ENCODE peak calls at places on chromosome 16, in four cellular contexts. F, K, B and D are unnamed samples.

GRCh38 chr16:53064179-53064578 is 9.4 kb downstream of the CHD9 start:
- DNase-seq in K (no peak), F (no peak), B (no peak), D (no peak)

GRCh38 chr16:79210629-79211028 is 389.9 kb downstream of the MAF start:
- DNase-seq in K (no peak), F (no peak), B (no peak), D (no peak)

GRCh38 chr16:6684076-6684673 is 648.5 kb upstream of the RBFOX1 start:
- DNase-seq in F (no peak), K (peak; percentile 3), B (no peak), D (no peak)

GRCh38 chr16:1493746-1494094 is 560 bp downstream of the TELO2 start:
- DNase-seq in F (no peak), K (peak; percentile 24), B (no peak), D (no peak)

GRCh38 chr16:28494141-28494851 is at the start of gene APOBR:
- DNase-seq in K (no peak), B (no peak), F (no peak), D (no peak)

GRCh38 chr16:24088011-24088410 is 168.1 kb upstream of the CACNG3 start:
- DNase-seq in F (no peak), B (no peak), K (no peak), D (no peak)

GRCh38 chr16:20768121-20768520 is 4.3 kb downstream of the ACSM3 start:
- DNase-seq in F (no peak), K (no peak), B (no peak), D (no peak)

GRCh38 chr16:29111421-29111820 is 126.6 kb downstream of the LAT start:
- DNase-seq in B (no peak), K (no peak), F (no peak), D (no peak)

GRCh38 chr16:82470506-82471196 is 156.1 kb upstream of the CDH13 start:
- DNase-seq in F (no peak), B (no peak), K (no peak), D (no peak)

GRCh38 chr16:29757950-29758466 is 12.2 kb upstream of the C16orf54 start:
- DNase-seq in B (no peak), K (no peak), F (no peak), D (peak; percentile 43)

GRCh38 chr16:26161461-26162180 is 469.9 kb downstream of the HS3ST4 start:
- DNase-seq in B (no peak), K (no peak), F (no peak), D (no peak)

GRCh38 chr16:88469615-88470395 is 16.7 kb downstream of the ZFPM1 start:
- DNase-seq in F (no peak), B (no peak), K (no peak), D (no peak)

GRCh38 chr16:58847902-58848661 is 114.0 kb upstream of the GOT2 start:
- DNase-seq in F (no peak), B (no peak), K (no peak), D (no peak)

GRCh38 chr16:66026931-66027330 is 339.6 kb upstream of the CDH5 start:
- DNase-seq in K (no peak), B (no peak), F (no peak), D (no peak)

GRCh38 chr16:89170346-89171215 is 967 bp upstream of the CDH15 start:
- DNase-seq in K (no peak), F (no peak), B (no peak), D (no peak)

GRCh38 chr16:30380801-30381208 is 1.6 kb downstream of the SEPTIN1 start:
- DNase-seq in K (no peak), F (no peak), B (no peak), D (no peak)

GRCh38 chr16:54936979-54937672 is 6.5 kb downstream of the IRX5 start:
- DNase-seq in B (peak; percentile 85), K (peak; percentile 50), F (no peak), D (no peak)

GRCh38 chr16:23754594-23755483 is at the start of gene CHP2:
- DNase-seq in B (no peak), F (no peak), K (no peak), D (no peak)

GRCh38 chr16:20675488-20676267 is 21.8 kb downstream of the ACSM1 start:
- DNase-seq in B (no peak), K (no peak), F (no peak), D (peak; percentile 49)

GRCh38 chr16:64440421-64440831 is 681.4 kb downstream of the CDH11 start:
- DNase-seq in B (no peak), F (no peak), K (no peak), D (no peak)

GRCh38 chr16:8678068-8678927 is 3.9 kb downstream of the ABAT start:
- DNase-seq in F (no peak), K (no peak), B (no peak), D (no peak)

GRCh38 chr16:23071202-23072083 is 77.8 kb downstream of the USP31 start:
- DNase-seq in B (no peak), F (no peak), K (no peak), D (no peak)

GRCh38 chr16:11460820-11461594 is 115.7 kb downstream of the RMI2 start:
- DNase-seq in K (no peak), B (no peak), F (no peak), D (no peak)

GRCh38 chr16:168424-168823 is 2.6 kb downstream of the HBM start:
- DNase-seq in B (no peak), K (no peak), F (no peak), D (no peak)

GRCh38 chr16:66306366-66307150 is 59.9 kb upstream of the CDH5 start:
- DNase-seq in K (no peak), F (no peak), B (peak; percentile 31), D (no peak)

GRCh38 chr16:12754824-12755543 is 48.7 kb downstream of the CPPED1 start:
- DNase-seq in K (no peak), B (no peak), F (no peak), D (no peak)

GRCh38 chr16:30888856-30889499 is 4.9 kb downstream of the BCL7C start:
- DNase-seq in B (no peak), F (no peak), K (no peak), D (no peak)

GRCh38 chr16:50834701-50835100 is 92.8 kb downstream of the CYLD start:
- DNase-seq in K (no peak), F (no peak), B (no peak), D (no peak)

GRCh38 chr16:68005786-68006286 is 6.6 kb upstream of the DPEP2 start:
- DNase-seq in K (no peak), F (no peak), B (no peak), D (no peak)

GRCh38 chr16:55899857-55900256 is 24.7 kb upstream of the CES5A start:
- DNase-seq in F (no peak), K (no peak), B (no peak), D (no peak)

GRCh38 chr16:31529398-31530312 is 2.0 kb downstream of the AHSP start:
- DNase-seq in F (no peak), B (no peak), K (no peak), D (peak; percentile 46)

GRCh38 chr16:27337024-27337423 is 23.2 kb downstream of the IL4R start:
- DNase-seq in B (no peak), F (no peak), K (no peak), D (no peak)
- TF ChIP-seq EP300 in B (no peak), F (no peak), K (no peak), D (no peak)

GRCh38 chr16:3283525-3284447 is 495 bp downstream of the ZNF263 start:
- DNase-seq in F (no peak), B (peak; percentile 69), K (no peak), D (peak; percentile 42)

GRCh38 chr16:3281222-3281621 is 2.1 kb upstream of the ZNF263 start:
- DNase-seq in K (no peak), F (no peak), B (no peak), D (no peak)

GRCh38 chr16:3282747-3283524 is at the start of gene ZNF263:
- DNase-seq in B (peak; percentile 98), K (peak; percentile 97), F (peak; percentile 94), D (peak; percentile 94)

GRCh38 chr16:3282103-3282746 is 1.1 kb upstream of the ZNF263 start:
- DNase-seq in F (no peak), K (peak; percentile 82), B (no peak), D (no peak)

DNA sequence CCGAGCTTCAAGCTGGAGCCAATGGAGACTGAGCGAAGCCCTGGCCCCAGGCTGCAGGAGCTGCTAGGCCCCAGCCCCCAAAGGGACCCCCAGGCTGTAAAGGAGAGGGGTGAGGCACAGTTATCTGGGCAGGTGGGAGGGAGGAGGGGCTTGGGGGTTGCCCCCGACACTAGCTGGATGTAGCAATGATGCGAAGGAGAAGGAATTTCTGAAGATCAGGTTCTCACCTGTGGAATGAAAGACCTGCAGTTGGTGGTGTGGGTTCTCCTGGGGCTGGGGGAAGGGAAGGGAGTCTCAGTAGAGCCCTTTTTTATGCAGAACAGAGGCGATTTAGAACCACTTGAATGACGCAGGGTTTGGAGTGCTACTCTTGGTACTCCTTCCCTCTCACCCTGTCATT is 1.8 kb downstream of the ZNF263 start:
- DNase-seq in K (no peak), F (no peak), B (no peak), D (no peak)
- H3K4me3 ChIP-seq in K (peak overlapping the region; percentile 80), F (no peak overlapping the region), B (peak overlapping the region; percentile 79), D (no peak overlapping the region)

DNA sequence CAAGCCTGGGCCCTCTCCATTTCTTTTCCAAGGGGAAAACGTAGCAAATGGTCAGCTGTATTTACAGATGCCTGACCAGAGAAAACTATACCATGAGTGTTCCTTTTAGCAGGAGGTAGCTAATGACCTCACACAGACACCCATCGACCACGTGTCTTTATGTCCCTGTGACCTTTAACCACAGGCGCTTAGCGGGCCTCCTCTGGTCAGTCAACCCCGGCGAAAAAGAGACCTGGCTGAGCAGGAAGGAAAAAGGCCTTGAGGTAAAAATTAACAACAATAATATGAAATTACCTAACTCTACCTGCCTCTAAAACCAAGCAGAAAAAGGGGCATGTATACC is 9.1 kb downstream of the NUDT16L1 start:
- DNase-seq in B (no peak), K (no peak), F (no peak), D (no peak)
- TF ChIP-seq EP300 in B (no peak), K (no peak), F (no peak), D (no peak)

DNA sequence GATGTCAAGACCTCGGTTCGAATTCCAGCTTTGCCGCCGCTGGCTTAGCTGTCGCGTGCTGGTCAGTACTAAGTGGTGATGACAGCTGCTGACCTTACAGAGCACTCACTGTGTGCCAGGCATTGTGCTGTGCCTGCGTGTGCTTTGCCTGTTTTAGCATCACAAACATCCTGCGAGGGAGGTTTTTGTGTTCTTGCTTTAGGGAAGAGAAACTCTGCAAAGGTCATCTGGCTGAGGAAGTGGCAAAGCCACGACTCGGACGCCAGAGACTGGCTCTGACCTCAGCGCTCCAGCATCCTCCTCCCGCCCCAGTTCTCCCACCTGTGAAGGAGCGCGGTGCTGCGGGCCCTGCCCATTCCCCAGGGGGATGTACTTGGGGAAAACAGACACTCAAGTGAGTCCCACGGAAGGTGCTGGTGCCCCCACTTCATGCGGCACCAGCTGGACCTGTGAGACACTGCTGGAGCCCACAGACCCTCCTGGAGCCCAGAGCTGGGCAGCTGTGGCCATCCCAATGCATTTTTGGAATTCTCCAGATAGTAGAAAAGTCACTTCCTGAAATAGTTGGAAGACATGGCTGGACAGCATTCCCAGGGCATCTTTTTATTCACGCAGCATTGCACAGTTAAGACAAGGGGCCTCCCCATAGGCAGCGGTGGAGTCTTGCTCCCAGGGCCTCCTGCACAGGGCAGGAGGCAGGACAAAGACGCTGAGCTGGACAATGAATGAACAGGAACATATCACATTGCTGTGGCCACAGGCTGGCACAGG is 20.0 kb upstream of the HERPUD1 start:
- DNase-seq in B (no peak), F (no peak), K (no peak), D (no peak)
- H3K4me3 ChIP-seq in B (no peak overlapping the region), F (no peak overlapping the region), K (no peak overlapping the region), D (no peak overlapping the region)